ENCODE peak calls at places on chromosomes 4 and X, in nine cellular contexts. M is heart right ventricle; W is stomach; S is dorsolateral prefrontal cortex; P is CD8-positive, alpha-beta memory T cell; I is body of pancreas; G is cardiac muscle cell; X is IMR-90; L is psoas muscle. E is an unnamed sample.

GRCh38 chrX:13341491-13342101 is 21.7 kb upstream of the ATXN3L start:
- DNase-seq in M (no peak), W (no peak), S (no peak), P (no peak), I (no peak), G (no peak), X (peak), L (no peak), E (no peak)

GRCh38 chr4:26464420-26465095 is 25.7 kb downstream of the CCKAR start:
- DNase-seq in M (no peak), W (no peak), S (no peak), P (no peak), I (no peak), G (no peak), X (no peak), L (no peak), E (no peak)

GRCh38 chr4:184287697-184288255 is 70.1 kb upstream of the ENPP6 start:
- DNase-seq in M (no peak), W (peak), S (no peak), P (no peak), I (peak), G (peak), X (peak), L (no peak), E (peak)

GRCh38 chrX:153906126-153906917 is 1.8 kb downstream of the AVPR2 start:
- DNase-seq in M (no peak), W (no peak), S (no peak), P (peak), I (no peak), G (no peak), X (no peak), L (no peak), E (no peak)

GRCh38 chr4:118981171-118981838 is 92.7 kb downstream of the SYNPO2 start:
- DNase-seq in M (no peak), W (no peak), S (no peak), P (no peak), I (no peak), G (no peak), X (peak), L (no peak), E (no peak)

GRCh38 chr4:134906404-134907023 is 704.9 kb upstream of the PABPC4L start:
- DNase-seq in M (no peak), W (no peak), S (no peak), P (no peak), I (no peak), G (peak), X (no peak), L (no peak), E (no peak)

GRCh38 chrX:70755850-70756249 is 152.7 kb downstream of the TEX11 start:
- DNase-seq in M (no peak), W (no peak), S (no peak), P (peak), I (no peak), G (no peak), X (no peak), L (no peak), E (no peak)

GRCh38 chr4:2248044-2248780 is 6.3 kb upstream of the HAUS3 start:
- DNase-seq in M (no peak), W (peak), S (no peak), P (no peak), I (peak), G (no peak), X (no peak), L (no peak), E (peak)

GRCh38 chrX:24563291-24564010 is 83.7 kb downstream of the PCYT1B start:
- DNase-seq in M (no peak), W (no peak), S (no peak), P (no peak), I (no peak), G (no peak), X (no peak), L (no peak), E (no peak)

GRCh38 chr4:128793859-128794667 is 15.4 kb upstream of the JADE1 start:
- DNase-seq in M (no peak), W (no peak), S (no peak), P (no peak), I (no peak), G (peak), X (peak), L (no peak), E (no peak)

GRCh38 chr4:126906466-126906865 is 726.3 kb upstream of the INTU start:
- DNase-seq in M (no peak), W (no peak), S (no peak), P (no peak), I (no peak), G (no peak), X (no peak), L (no peak), E (no peak)

GRCh38 chr4:101184668-101185067 is 162.7 kb downstream of the PPP3CA start:
- DNase-seq in M (no peak), W (no peak), S (no peak), P (no peak), I (no peak), G (no peak), X (no peak), L (no peak), E (no peak)

GRCh38 chrX:50098749-50099148 is 102.1 kb downstream of the AKAP4 start:
- DNase-seq in M (no peak), W (no peak), S (no peak), P (no peak), I (no peak), G (no peak), X (no peak), L (no peak), E (no peak)

GRCh38 chrX:88853925-88854324 is 106.9 kb downstream of the CPXCR1 start:
- DNase-seq in M (no peak), W (no peak), S (no peak), P (no peak), I (no peak), G (no peak), X (no peak), L (no peak), E (no peak)

GRCh38 chr4:1400191-1400805 is 5.9 kb downstream of the NKX1-1 start:
- DNase-seq in M (no peak), W (peak), S (no peak), P (no peak), I (peak), G (no peak), X (no peak), L (no peak), E (no peak)

GRCh38 chrX:152658302-152658701 is 20.6 kb downstream of the GABRQ start:
- DNase-seq in M (no peak), W (no peak), S (no peak), P (no peak), I (no peak), G (no peak), X (no peak), L (no peak), E (no peak)

GRCh38 chr4:55435136-55435535 is 39.4 kb downstream of the TMEM165 start:
- DNase-seq in M (no peak), W (no peak), S (no peak), P (no peak), I (no peak), G (peak), X (peak), L (no peak), E (no peak)

GRCh38 chr4:110636677-110637407 is 14.0 kb upstream of the PITX2 start:
- DNase-seq in M (no peak), W (no peak), S (no peak), P (no peak), I (no peak), G (peak), X (peak), L (peak), E (no peak)

GRCh38 chr4:110636231-110636676 is 13.4 kb upstream of the PITX2 start:
- DNase-seq in M (no peak), W (no peak), S (no peak), P (no peak), I (no peak), G (no peak), X (no peak), L (no peak), E (no peak)

GRCh38 chr4:110639207-110640092 is 16.6 kb upstream of the PITX2 start:
- DNase-seq in M (no peak), W (no peak), S (no peak), P (no peak), I (no peak), G (no peak), X (no peak), L (no peak), E (no peak)

GRCh38 chr4:110637408-110638131 is 14.7 kb upstream of the PITX2 start:
- DNase-seq in M (no peak), W (no peak), S (no peak), P (no peak), I (no peak), G (no peak), X (no peak), L (no peak), E (no peak)

DNA sequence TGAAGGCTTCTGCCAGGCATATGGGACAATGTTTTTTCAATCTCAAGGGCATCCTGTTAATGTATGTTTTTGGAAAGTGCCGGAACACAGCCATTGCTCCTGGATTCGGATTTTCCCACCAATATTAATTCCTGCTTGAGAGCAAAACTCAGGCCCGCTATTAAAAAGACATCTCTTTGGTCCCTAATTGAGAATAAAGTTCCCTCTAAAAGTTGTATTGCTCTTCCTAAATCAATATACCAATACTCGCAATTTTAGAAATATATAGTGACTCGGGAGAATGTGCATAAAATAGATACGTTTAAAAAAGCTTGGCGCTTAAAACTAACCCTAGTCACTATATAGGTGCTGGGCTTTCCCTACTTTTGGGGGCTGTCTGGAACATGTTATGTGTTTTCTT is 15.5 kb upstream of the PITX2 start:
- DNase-seq in M (no peak), W (no peak), S (no peak), P (no peak), I (no peak), G (no peak), X (no peak), L (no peak), E (no peak)
- H3K4me3 ChIP-seq in M (no peak), W (no peak), S (no peak), P (no peak), I (no peak), G (no peak), X (no peak), L (no peak), E (no peak)

DNA sequence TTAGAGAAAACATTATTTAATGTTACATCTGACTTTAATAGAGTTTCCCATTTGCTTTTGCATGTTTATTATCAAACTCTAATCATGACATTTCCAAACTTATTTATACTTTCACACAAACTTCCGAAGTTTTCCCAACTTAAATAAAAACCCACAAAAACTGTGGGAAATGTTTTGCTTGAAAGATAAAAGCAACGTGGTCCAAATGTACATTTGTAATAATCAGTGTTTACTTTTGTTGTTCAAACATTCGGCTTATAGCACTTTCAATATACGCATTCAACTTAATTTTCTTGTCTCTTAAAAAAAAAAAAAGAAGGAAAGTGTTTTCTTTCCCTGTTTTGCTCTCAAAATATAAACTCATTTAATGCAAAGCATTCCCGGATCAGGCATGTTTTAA is 51.0 kb downstream of the STX18 start:
- DNase-seq in M (no peak), W (no peak), S (no peak), P (no peak), I (no peak), G (no peak), X (no peak), L (no peak), E (no peak)
- H3K4me3 ChIP-seq in M (no peak), W (no peak), S (no peak), P (no peak), I (no peak), G (no peak), X (no peak), L (no peak), E (no peak)

DNA sequence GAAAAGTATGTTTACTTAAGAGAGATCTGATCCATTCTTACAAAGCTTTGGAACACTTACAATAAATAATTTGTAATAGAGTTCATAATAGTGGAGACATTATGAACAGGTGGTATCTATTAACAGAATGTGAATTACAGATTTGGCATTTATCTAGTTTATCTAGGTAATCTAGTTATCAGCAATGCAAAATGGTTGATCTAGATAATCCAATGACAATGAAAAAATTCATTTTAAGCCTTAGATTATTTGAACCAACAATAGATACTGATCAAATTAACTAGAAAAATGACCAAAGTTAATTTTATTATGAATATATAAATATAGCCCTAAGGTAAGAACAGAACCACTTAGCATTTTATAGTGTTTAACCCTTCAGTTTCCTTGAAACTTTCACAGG is 10.4 kb upstream of the NSUN7 start:
- DNase-seq in M (no peak), W (no peak), S (no peak), P (no peak), I (no peak), G (no peak), X (no peak), L (no peak), E (no peak)
- H3K4me3 ChIP-seq in M (no peak), W (no peak), S (no peak), P (no peak), I (no peak), G (no peak), X (no peak), L (no peak), E (no peak)

GRCh38 chr4:186876961-186877626 is 153.4 kb upstream of the FAT1 start:
- DNase-seq in M (no peak), W (no peak), S (no peak), P (no peak), I (no peak), G (peak), X (no peak), L (no peak), E (no peak)
- H3K4me3 ChIP-seq in M (no peak), W (no peak), S (no peak), P (no peak), I (no peak), G (no peak), X (no peak), L (no peak), E (no peak)

GRCh38 chr4:152045781-152046571 is 285.2 kb upstream of the GATB start:
- DNase-seq in M (peak), W (peak), S (no peak), P (no peak), I (peak), G (peak), X (no peak), L (peak), E (no peak)
- H3K4me3 ChIP-seq in M (peak), W (peak), S (no peak), P (no peak), I (no peak), G (no peak), X (no peak), L (peak), E (no peak)

DNA sequence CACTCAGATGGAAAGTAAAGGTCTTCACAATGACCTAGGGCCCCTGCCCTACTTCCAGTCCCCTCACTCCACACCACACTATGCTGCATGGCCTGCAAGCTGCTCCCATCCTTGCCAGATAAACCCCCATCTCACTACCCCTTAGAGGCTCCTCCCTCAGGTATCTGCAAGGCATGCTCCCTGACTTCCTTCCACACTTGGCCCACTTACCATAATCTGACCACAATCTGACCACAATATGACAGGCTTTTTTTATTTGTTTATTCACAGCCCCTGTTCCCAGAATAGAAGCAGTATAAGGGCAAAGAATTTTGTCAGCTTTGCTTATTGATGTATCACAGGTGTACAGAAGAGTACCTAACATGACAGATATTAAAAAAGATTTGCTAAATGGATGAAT is 124.7 kb downstream of the CAMK2D start:
- DNase-seq in M (no peak), W (no peak), S (no peak), P (peak), I (no peak), G (peak), X (peak), L (no peak), E (no peak)
- H3K4me3 ChIP-seq in M (no peak), W (no peak), S (no peak), P (no peak), I (no peak), G (no peak), X (no peak), L (no peak), E (no peak)

GRCh38 chrX:136936183-136936549 is 55.6 kb upstream of the RBMX start:
- DNase-seq in M (no peak), W (no peak), S (no peak), P (no peak), I (no peak), G (peak), X (peak), L (no peak), E (no peak)
- H3K4me3 ChIP-seq in M (no peak), W (no peak), S (no peak), P (no peak), I (no peak), G (no peak), X (no peak), L (no peak), E (no peak)

DNA sequence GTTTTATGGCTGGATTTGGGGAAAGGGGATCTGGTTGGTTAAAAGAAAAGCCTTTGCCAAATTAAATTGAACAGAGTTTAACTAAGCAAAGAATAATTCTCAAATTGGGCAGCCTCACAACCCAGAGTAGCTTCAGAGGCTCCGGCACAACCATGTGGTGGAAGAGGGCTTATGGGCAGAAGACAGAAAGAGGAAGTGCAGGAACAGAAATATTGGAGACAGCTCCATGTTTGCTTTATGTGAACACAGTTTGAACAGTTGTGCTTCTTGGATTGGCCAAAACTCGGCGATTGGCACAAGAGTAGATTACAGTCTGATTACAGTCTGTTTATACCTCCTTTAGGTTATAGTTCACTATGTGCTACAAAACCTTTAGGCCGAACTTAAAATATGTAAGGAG is 562.7 kb downstream of the TRIML1 start:
- DNase-seq in M (no peak), W (no peak), S (no peak), P (no peak), I (no peak), G (no peak), X (no peak), L (no peak), E (no peak)
- H3K4me3 ChIP-seq in M (no peak), W (no peak), S (no peak), P (no peak), I (no peak), G (no peak), X (no peak), L (no peak), E (no peak)

GRCh38 chr4:186726150-186726439 is 2.4 kb upstream of the FAT1 start:
- DNase-seq in M (no peak), W (no peak), S (no peak), P (no peak), I (no peak), G (no peak), X (no peak), L (no peak), E (no peak)
- H3K4me3 ChIP-seq in M (peak), W (peak), S (peak), P (no peak), I (peak), G (peak), X (peak), L (peak), E (peak)

E was measured in right atrium auricular region.